ENCODE peak calls at places on chromosome 13, in seven cellular contexts. One of them, this sample, is unnamed.

GRCh38 chr13:93708323-93709075 is 481.9 kb downstream of the GPC6 start:
- DNase-seq in GM12878: no peak
- DNase-seq in HCT116: no peak
- DNase-seq in H1: no peak
- DNase-seq in K562: no peak
- DNase-seq in SK-N-SH: no peak
- DNase-seq in HepG2: no peak
- DNase-seq in this sample: no peak

GRCh38 chr13:35855531-35856019 is 275.6 kb downstream of the DCLK1 start:
- DNase-seq in GM12878: no peak
- DNase-seq in HCT116: peak
- DNase-seq in H1: peak
- DNase-seq in K562: no peak
- DNase-seq in SK-N-SH: no peak
- DNase-seq in HepG2: no peak
- DNase-seq in this sample: peak

GRCh38 chr13:27148900-27149299 is 22.7 kb downstream of the USP12 start:
- DNase-seq in GM12878: no peak
- DNase-seq in HCT116: no peak
- DNase-seq in H1: no peak
- DNase-seq in K562: no peak
- DNase-seq in SK-N-SH: no peak
- DNase-seq in HepG2: no peak
- DNase-seq in this sample: no peak

GRCh38 chr13:30673669-30674521 is 56.2 kb downstream of the USPL1 start:
- DNase-seq in GM12878: peak
- DNase-seq in HCT116: peak
- DNase-seq in H1: peak
- DNase-seq in K562: peak
- DNase-seq in SK-N-SH: peak
- DNase-seq in HepG2: peak
- DNase-seq in this sample: peak

GRCh38 chr13:24176351-24177101 is 16.0 kb downstream of the SPATA13 start:
- DNase-seq in GM12878: no peak
- DNase-seq in HCT116: no peak
- DNase-seq in H1: no peak
- DNase-seq in K562: no peak
- DNase-seq in SK-N-SH: no peak
- DNase-seq in HepG2: peak
- DNase-seq in this sample: no peak

GRCh38 chr13:32983058-32983457 is 33.2 kb upstream of the KL start:
- DNase-seq in GM12878: no peak
- DNase-seq in HCT116: no peak
- DNase-seq in H1: no peak
- DNase-seq in K562: no peak
- DNase-seq in SK-N-SH: no peak
- DNase-seq in HepG2: no peak
- DNase-seq in this sample: no peak

GRCh38 chr13:110015253-110015652 is 228.9 kb upstream of the IRS2 start:
- DNase-seq in GM12878: no peak
- DNase-seq in HCT116: no peak
- DNase-seq in H1: no peak
- DNase-seq in K562: no peak
- DNase-seq in SK-N-SH: no peak
- DNase-seq in HepG2: no peak
- DNase-seq in this sample: no peak

GRCh38 chr13:45792827-45793303 is 58.7 kb downstream of the SIAH3 start:
- DNase-seq in GM12878: peak
- DNase-seq in HCT116: no peak
- DNase-seq in H1: no peak
- DNase-seq in K562: no peak
- DNase-seq in SK-N-SH: no peak
- DNase-seq in HepG2: no peak
- DNase-seq in this sample: no peak

GRCh38 chr13:75352641-75353327 is 129.2 kb downstream of the TBC1D4 start:
- DNase-seq in GM12878: no peak
- DNase-seq in HCT116: no peak
- DNase-seq in H1: no peak
- DNase-seq in K562: no peak
- DNase-seq in SK-N-SH: no peak
- DNase-seq in HepG2: no peak
- DNase-seq in this sample: no peak

GRCh38 chr13:63554157-63554556 is 2138.5 kb upstream of the PCDH20 start:
- DNase-seq in GM12878: no peak
- DNase-seq in HCT116: no peak
- DNase-seq in H1: no peak
- DNase-seq in K562: no peak
- DNase-seq in SK-N-SH: no peak
- DNase-seq in HepG2: no peak
- DNase-seq in this sample: no peak

GRCh38 chr13:67769063-67769986 is 539.2 kb upstream of the PCDH9 start:
- DNase-seq in GM12878: no peak
- DNase-seq in HCT116: no peak
- DNase-seq in H1: no peak
- DNase-seq in K562: no peak
- DNase-seq in SK-N-SH: no peak
- DNase-seq in HepG2: no peak
- DNase-seq in this sample: no peak

GRCh38 chr13:97125810-97126738 is 96.1 kb upstream of the MBNL2 start:
- DNase-seq in GM12878: peak
- DNase-seq in HCT116: no peak
- DNase-seq in H1: no peak
- DNase-seq in K562: no peak
- DNase-seq in SK-N-SH: no peak
- DNase-seq in HepG2: no peak
- DNase-seq in this sample: no peak

GRCh38 chr13:62847520-62847919 is 1431.9 kb upstream of the PCDH20 start:
- DNase-seq in GM12878: no peak
- DNase-seq in HCT116: no peak
- DNase-seq in H1: no peak
- DNase-seq in K562: no peak
- DNase-seq in SK-N-SH: no peak
- DNase-seq in HepG2: no peak
- DNase-seq in this sample: no peak

GRCh38 chr13:53873558-53873957 is 844.9 kb downstream of the OLFM4 start:
- DNase-seq in GM12878: no peak
- DNase-seq in HCT116: no peak
- DNase-seq in H1: no peak
- DNase-seq in K562: no peak
- DNase-seq in SK-N-SH: peak
- DNase-seq in HepG2: no peak
- DNase-seq in this sample: no peak

GRCh38 chr13:99686157-99686572 is 184.9 kb downstream of the TM9SF2 start:
- DNase-seq in GM12878: no peak
- DNase-seq in HCT116: no peak
- DNase-seq in H1: peak
- DNase-seq in K562: peak
- DNase-seq in SK-N-SH: peak
- DNase-seq in HepG2: peak
- DNase-seq in this sample: no peak

GRCh38 chr13:45833663-45834062 is 17.9 kb downstream of the SIAH3 start:
- DNase-seq in GM12878: no peak
- DNase-seq in HCT116: peak
- DNase-seq in H1: peak
- DNase-seq in K562: no peak
- DNase-seq in SK-N-SH: no peak
- DNase-seq in HepG2: no peak
- DNase-seq in this sample: no peak

GRCh38 chr13:64925284-64925683 is 2304.9 kb downstream of the PCDH9 start:
- DNase-seq in GM12878: no peak
- DNase-seq in HCT116: no peak
- DNase-seq in H1: peak
- DNase-seq in K562: no peak
- DNase-seq in SK-N-SH: no peak
- DNase-seq in HepG2: no peak
- DNase-seq in this sample: no peak

GRCh38 chr13:41059896-41060722 is 1.2 kb upstream of the WBP4 start:
- DNase-seq in GM12878: peak
- DNase-seq in HCT116: peak
- DNase-seq in H1: peak
- DNase-seq in K562: peak
- DNase-seq in SK-N-SH: peak
- DNase-seq in HepG2: peak
- DNase-seq in this sample: peak

GRCh38 chr13:23658929-23659541 is 88.8 kb downstream of the TNFRSF19 start:
- DNase-seq in GM12878: no peak
- DNase-seq in HCT116: no peak
- DNase-seq in H1: no peak
- DNase-seq in K562: no peak
- DNase-seq in SK-N-SH: no peak
- DNase-seq in HepG2: no peak
- DNase-seq in this sample: no peak

GRCh38 chr13:36736119-36736726 is 62.4 kb downstream of the SERTM1 start:
- DNase-seq in GM12878: no peak
- DNase-seq in HCT116: peak
- DNase-seq in H1: no peak
- DNase-seq in K562: peak
- DNase-seq in SK-N-SH: peak
- DNase-seq in HepG2: peak
- DNase-seq in this sample: peak

GRCh38 chr13:78133511-78133910 is 214.9 kb upstream of the EDNRB start:
- DNase-seq in GM12878: no peak
- DNase-seq in HCT116: no peak
- DNase-seq in H1: no peak
- DNase-seq in K562: no peak
- DNase-seq in SK-N-SH: peak
- DNase-seq in HepG2: no peak
- DNase-seq in this sample: no peak

GRCh38 chr13:94595006-94595942 is 678 bp downstream of the TGDS start:
- DNase-seq in GM12878: no peak
- DNase-seq in HCT116: no peak
- DNase-seq in H1: no peak
- DNase-seq in K562: peak
- DNase-seq in SK-N-SH: peak
- DNase-seq in HepG2: no peak
- DNase-seq in this sample: no peak

GRCh38 chr13:22740264-22740663 is 440.5 kb upstream of the SGCG start:
- DNase-seq in GM12878: no peak
- DNase-seq in HCT116: no peak
- DNase-seq in H1: no peak
- DNase-seq in K562: peak
- DNase-seq in SK-N-SH: no peak
- DNase-seq in HepG2: no peak
- DNase-seq in this sample: peak

GRCh38 chr13:95301135-95301946 is at the start of gene ABCC4:
- DNase-seq in GM12878: no peak
- DNase-seq in HCT116: peak
- DNase-seq in H1: peak
- DNase-seq in K562: peak
- DNase-seq in SK-N-SH: peak
- DNase-seq in HepG2: peak
- DNase-seq in this sample: peak

GRCh38 chr13:20616059-20616797 is 49.3 kb downstream of the IFT88 start:
- DNase-seq in GM12878: no peak
- DNase-seq in HCT116: no peak
- DNase-seq in H1: no peak
- DNase-seq in K562: no peak
- DNase-seq in SK-N-SH: no peak
- DNase-seq in HepG2: no peak
- DNase-seq in this sample: no peak
- TF ChIP-seq YY1 in GM12878: no peak
- TF ChIP-seq YY1 in HCT116: no peak
- TF ChIP-seq YY1 in H1: no peak
- TF ChIP-seq YY1 in K562: no peak
- TF ChIP-seq YY1 in SK-N-SH: no peak
- TF ChIP-seq YY1 in HepG2: no peak
- TF ChIP-seq YY1 in this sample: no peak

GRCh38 chr13:80778302-80778701 is 437.4 kb upstream of the SPRY2 start:
- DNase-seq in GM12878: no peak
- DNase-seq in HCT116: no peak
- DNase-seq in H1: no peak
- DNase-seq in K562: no peak
- DNase-seq in SK-N-SH: no peak
- DNase-seq in HepG2: no peak
- DNase-seq in this sample: no peak
- TF ChIP-seq YY1 in GM12878: no peak
- TF ChIP-seq YY1 in HCT116: no peak
- TF ChIP-seq YY1 in H1: no peak
- TF ChIP-seq YY1 in K562: no peak
- TF ChIP-seq YY1 in SK-N-SH: no peak
- TF ChIP-seq YY1 in HepG2: no peak
- TF ChIP-seq YY1 in this sample: no peak

GRCh38 chr13:42322806-42323205 is 50.9 kb downstream of the AKAP11 start:
- DNase-seq in GM12878: no peak
- DNase-seq in HCT116: no peak
- DNase-seq in H1: no peak
- DNase-seq in K562: no peak
- DNase-seq in SK-N-SH: no peak
- DNase-seq in HepG2: no peak
- DNase-seq in this sample: no peak
- TF ChIP-seq YY1 in GM12878: no peak
- TF ChIP-seq YY1 in HCT116: no peak
- TF ChIP-seq YY1 in H1: no peak
- TF ChIP-seq YY1 in K562: no peak
- TF ChIP-seq YY1 in SK-N-SH: no peak
- TF ChIP-seq YY1 in HepG2: no peak
- TF ChIP-seq YY1 in this sample: no peak

GRCh38 chr13:34006011-34006410 is 188.1 kb downstream of the RFC3 start:
- DNase-seq in GM12878: no peak
- DNase-seq in HCT116: no peak
- DNase-seq in H1: no peak
- DNase-seq in K562: no peak
- DNase-seq in SK-N-SH: no peak
- DNase-seq in HepG2: no peak
- DNase-seq in this sample: no peak

GRCh38 chr13:34012354-34012753 is 194.4 kb downstream of the RFC3 start:
- DNase-seq in GM12878: no peak
- DNase-seq in HCT116: no peak
- DNase-seq in H1: no peak
- DNase-seq in K562: no peak
- DNase-seq in SK-N-SH: no peak
- DNase-seq in HepG2: no peak
- DNase-seq in this sample: no peak

GRCh38 chr13:34013061-34013460 is 195.1 kb downstream of the RFC3 start:
- DNase-seq in GM12878: no peak
- DNase-seq in HCT116: no peak
- DNase-seq in H1: no peak
- DNase-seq in K562: no peak
- DNase-seq in SK-N-SH: no peak
- DNase-seq in HepG2: no peak
- DNase-seq in this sample: no peak

GRCh38 chr13:34017231-34017630 is 199.3 kb downstream of the RFC3 start:
- DNase-seq in GM12878: no peak
- DNase-seq in HCT116: no peak
- DNase-seq in H1: no peak
- DNase-seq in K562: no peak
- DNase-seq in SK-N-SH: no peak
- DNase-seq in HepG2: no peak
- DNase-seq in this sample: no peak

DNA sequence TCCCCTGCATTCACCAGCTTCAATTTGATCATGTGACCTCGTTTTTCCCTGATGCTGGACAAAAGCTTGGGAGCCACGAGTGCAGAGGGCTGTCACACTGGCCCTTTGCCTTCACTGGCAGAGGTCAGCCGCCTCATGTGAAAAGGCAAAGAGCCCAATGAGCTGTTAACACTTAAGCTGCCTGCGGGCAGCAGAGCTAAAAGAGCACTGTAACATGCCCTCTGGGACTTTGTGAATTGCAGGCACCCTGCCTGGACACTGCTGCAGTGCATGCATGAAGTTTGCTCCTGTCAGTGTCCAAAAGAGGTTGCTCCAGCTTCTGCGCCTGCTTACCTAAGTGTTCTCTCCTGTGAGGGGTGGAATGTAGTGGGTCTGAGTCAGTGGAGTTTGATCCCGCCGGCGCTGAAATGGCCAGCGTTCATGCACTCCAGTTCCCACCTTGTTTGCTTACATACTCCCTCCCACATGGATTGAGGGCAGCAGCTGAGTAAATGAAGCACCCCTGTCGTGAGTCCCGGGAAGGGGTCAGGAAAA is 193.7 kb downstream of the RFC3 start:
- DNase-seq in GM12878: no peak
- DNase-seq in HCT116: no peak
- DNase-seq in H1: no peak
- DNase-seq in K562: no peak
- DNase-seq in SK-N-SH: no peak
- DNase-seq in HepG2: peak
- DNase-seq in this sample: no peak
- TF ChIP-seq YY1 in GM12878: no peak
- TF ChIP-seq YY1 in HCT116: no peak
- TF ChIP-seq YY1 in H1: no peak
- TF ChIP-seq YY1 in K562: no peak
- TF ChIP-seq YY1 in SK-N-SH: no peak
- TF ChIP-seq YY1 in HepG2: no peak
- TF ChIP-seq YY1 in this sample: no peak